ENCODE peak calls at places on chromosomes 6 and 20, in five cellular contexts. J is K562, Z is GM12878, L is H1, D is HepG2. K is an unnamed sample.

GRCh38 chr20:11551491-11551890 is 366.2 kb upstream of the BTBD3 start:
- DNase-seq in Z (no peak), J (no peak), L (no peak), D (no peak), K (no peak)

GRCh38 chr20:57563522-57563921 is 2.6 kb downstream of the PCK1 start:
- DNase-seq in D (no peak), L (no peak), Z (no peak), J (no peak), K (no peak)

GRCh38 chr6:79296211-79296610 is 61.7 kb upstream of the HMGN3 start:
- DNase-seq in D (no peak), L (no peak), Z (no peak), J (no peak), K (no peak)

GRCh38 chr6:81820979-81821378 is 68.5 kb upstream of the TENT5A start:
- DNase-seq in Z (peak), L (no peak), D (no peak), J (no peak), K (no peak)

GRCh38 chr6:125952764-125953501 is 3.6 kb upstream of the HINT3 start:
- DNase-seq in L (peak), D (peak), J (no peak), Z (no peak), K (peak)

GRCh38 chr6:35468980-35469710 is 944 bp downstream of the RPL10A start:
- DNase-seq in D (no peak), L (no peak), Z (no peak), J (peak), K (no peak)

GRCh38 chr6:114087496-114087895 is 116.5 kb upstream of the HDAC2 start:
- DNase-seq in D (no peak), L (no peak), J (no peak), Z (no peak), K (no peak)

GRCh38 chr20:7113577-7114466 is 346.3 kb downstream of the BMP2 start:
- DNase-seq in D (peak), J (peak), Z (no peak), L (peak), K (peak)

GRCh38 chr20:31527266-31527665 is 13.0 kb downstream of the HM13 start:
- DNase-seq in D (no peak), L (no peak), Z (no peak), J (no peak), K (no peak)

GRCh38 chr6:41200296-41200900 is 551 bp downstream of the TREML2 start:
- DNase-seq in L (peak), J (peak), Z (peak), D (no peak), K (no peak)

GRCh38 chr20:14792915-14793314 is 455.5 kb upstream of the FLRT3 start:
- DNase-seq in J (no peak), L (no peak), Z (no peak), D (no peak), K (no peak)

GRCh38 chr6:82205793-82206425 is 41.6 kb downstream of the IBTK start:
- DNase-seq in J (peak), D (peak), L (no peak), Z (no peak), K (peak)

GRCh38 chr6:123333000-123333756 is 303.6 kb downstream of the TRDN start:
- DNase-seq in L (no peak), J (no peak), D (no peak), Z (no peak), K (no peak)

GRCh38 chr20:51790256-51790655 is 12.1 kb downstream of the SALL4 start:
- DNase-seq in D (no peak), J (no peak), L (no peak), Z (no peak), K (no peak)

GRCh38 chr6:41488392-41489129 is 57.6 kb upstream of the FOXP4 start:
- DNase-seq in Z (peak), D (peak), L (peak), J (no peak), K (peak)

GRCh38 chr6:139109558-139109957 is 25.3 kb upstream of the HECA start:
- DNase-seq in J (peak), L (peak), D (peak), Z (no peak), K (no peak)

GRCh38 chr6:7762758-7763157 is 36.9 kb downstream of the BMP6 start:
- DNase-seq in J (no peak), D (no peak), L (no peak), Z (no peak), K (no peak)

GRCh38 chr6:7770111-7770510 is 44.2 kb downstream of the BMP6 start:
- DNase-seq in Z (no peak), D (no peak), J (no peak), L (no peak), K (no peak)

GRCh38 chr6:7763896-7764295 is 38.0 kb downstream of the BMP6 start:
- DNase-seq in L (no peak), Z (no peak), D (no peak), J (no peak), K (no peak)

GRCh38 chr6:7769702-7770101 is 43.8 kb downstream of the BMP6 start:
- DNase-seq in D (no peak), J (no peak), L (no peak), Z (no peak), K (no peak)

DNA sequence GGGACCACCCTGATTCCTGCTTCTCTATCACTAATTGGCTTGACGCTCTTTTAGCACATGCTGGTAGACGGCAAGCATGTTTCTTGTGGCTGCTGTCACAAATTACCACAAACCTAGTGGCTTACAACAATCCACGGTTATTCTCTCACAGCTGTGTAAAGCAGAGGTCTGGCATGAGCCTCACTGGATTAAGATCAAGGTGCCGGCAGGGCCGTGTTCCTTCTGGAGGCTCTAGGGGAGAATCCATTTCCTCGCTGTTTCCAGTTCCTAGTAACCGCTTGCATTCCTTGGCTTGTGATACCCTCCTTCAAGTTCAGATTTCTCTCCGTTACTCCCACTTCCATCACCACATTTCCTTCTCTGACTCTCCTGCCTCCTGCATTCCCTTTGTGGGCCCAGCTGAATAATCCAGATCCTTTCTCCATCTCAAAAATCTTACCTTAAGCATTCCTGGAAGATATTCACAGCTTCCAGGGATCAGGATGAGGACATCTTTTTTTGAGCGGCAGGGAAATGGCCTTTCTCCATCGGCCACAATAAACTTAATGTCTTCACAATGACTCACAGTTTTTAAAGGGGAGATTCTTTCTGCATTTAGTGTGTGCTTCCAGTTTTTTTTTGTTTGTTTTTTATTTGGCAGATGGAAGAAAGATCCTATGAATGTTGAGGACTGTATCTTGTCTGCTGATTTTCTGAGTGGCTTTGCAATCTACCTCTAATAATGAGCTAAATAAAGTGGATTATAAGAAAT is 39.9 kb downstream of the BMP6 start:
- DNase-seq in D (no peak), Z (no peak), J (no peak), L (no peak), K (no peak)
- TF ChIP-seq JUND in D (no peak), Z (no peak), J (no peak), L (no peak), K (no peak)

DNA sequence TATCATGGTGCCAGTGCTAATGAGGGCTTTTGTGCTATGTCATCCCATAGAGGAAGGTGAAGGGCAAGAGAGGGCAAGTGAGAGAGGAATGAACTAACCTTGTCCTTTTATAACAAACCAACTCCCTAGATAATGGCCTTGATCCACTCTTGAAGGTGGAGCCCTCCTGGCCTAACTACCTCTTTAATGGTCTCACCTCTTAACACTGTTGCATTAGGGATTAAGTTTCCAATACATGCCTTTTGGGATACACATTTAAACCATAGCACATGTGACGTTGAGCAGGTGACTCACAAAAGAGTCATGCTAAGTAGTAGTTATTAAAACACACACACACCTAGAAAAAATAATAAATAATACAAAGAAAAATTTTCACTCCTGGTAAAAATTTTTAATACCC is 36.9 kb downstream of the CCN2 start:
- DNase-seq in L (no peak), J (no peak), Z (no peak), D (no peak), K (no peak)
- TF ChIP-seq TAF1 in L (no peak), J (no peak), Z (no peak), D (no peak), K (no peak)

DNA sequence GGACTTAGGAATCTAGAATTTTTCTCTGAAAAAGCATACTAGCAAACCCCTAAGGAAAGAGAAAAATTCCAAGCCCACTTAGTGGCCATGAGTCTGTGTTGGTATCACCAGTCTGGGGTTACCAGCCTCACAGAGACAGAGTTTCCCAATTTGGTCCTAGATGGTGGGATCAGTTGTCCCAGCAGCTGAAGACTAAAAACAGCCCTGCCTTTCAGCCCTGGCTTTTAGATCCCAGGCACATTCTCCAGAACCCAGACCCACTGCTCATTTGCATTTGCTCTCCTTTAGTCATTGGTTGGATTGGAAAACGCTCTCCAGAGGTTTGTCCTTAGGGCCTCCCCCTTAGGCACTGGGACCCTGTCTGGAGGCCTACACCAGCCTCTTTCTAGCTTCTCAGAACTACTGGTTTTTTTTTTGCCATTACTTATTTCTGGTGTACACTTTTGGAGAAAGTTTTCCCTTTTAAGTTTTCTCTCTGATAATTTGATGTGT is 39.1 kb upstream of the FOXO3 start:
- DNase-seq in D (no peak), Z (no peak), J (no peak), L (no peak), K (no peak)
- TF ChIP-seq JUND in D (no peak), Z (no peak), J (no peak), L (no peak), K (no peak)

DNA sequence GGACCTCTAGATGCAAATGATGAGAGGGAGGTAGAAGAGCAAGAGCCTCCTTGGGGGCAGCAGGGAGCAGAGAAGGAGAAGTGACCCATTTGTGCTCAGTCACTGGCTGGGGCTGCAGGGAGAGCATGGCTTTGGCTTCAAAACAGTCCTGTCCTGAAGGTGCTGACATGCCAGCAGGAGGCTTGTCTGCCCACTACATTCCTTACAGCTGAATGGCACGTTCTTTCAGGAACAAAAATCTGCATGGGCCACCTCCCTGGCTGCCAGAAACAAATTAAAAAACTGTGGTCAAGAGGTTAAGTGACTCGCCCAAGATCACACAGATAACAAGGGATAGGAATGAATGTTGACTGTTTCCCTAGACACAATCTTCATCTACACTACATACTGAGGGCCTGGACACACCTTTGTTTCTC is 188.8 kb downstream of the HIVEP2 start:
- DNase-seq in J (no peak), D (peak), Z (no peak), L (no peak), K (no peak)
- TF ChIP-seq TAF1 in J (no peak), D (no peak), Z (no peak), L (no peak), K (no peak)

DNA sequence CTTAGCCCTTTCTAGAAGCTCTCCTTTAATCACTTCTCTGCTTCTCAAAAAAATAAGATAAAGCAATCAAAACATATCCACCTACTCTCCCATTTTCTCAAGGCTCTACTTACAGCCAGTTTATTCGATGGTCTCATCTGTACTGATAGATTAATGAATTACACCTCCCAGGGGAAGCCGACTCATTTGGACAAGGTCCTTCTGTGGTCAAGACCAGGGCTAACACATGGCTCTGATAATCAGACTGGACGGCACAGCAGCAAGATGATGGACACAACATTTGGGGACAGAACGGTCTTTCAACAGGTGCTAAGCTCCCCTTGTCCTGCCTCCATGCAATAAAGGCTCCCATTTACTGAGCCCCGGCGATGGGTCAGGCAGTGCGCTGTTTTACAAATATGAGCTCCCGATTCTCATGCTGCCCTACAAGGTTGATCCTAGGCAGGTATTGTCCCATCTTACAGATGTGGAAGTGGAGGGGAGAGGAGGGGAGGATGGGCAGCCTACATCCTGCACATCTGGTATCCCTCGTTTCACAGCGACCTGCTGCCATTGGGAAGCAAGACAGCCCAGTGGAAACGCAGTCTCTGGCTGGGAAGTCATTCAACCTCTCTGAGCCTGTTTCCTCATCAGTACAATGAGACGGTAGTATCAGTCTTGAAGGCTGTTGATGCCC is 15.7 kb downstream of the CPNE5 start:
- DNase-seq in Z (no peak), D (no peak), L (no peak), J (no peak), K (no peak)
- TF ChIP-seq JUND in Z (no peak), D (no peak), L (no peak), J (no peak), K (no peak)

K was measured in SK-N-SH.